ENCODE peak calls at places on chromosomes 4 and X, in four cellular contexts. N is brain microvascular endothelial cell, Q is left ventricle myocardium inferior, M is MG63. Z is an unnamed sample.

GRCh38 chr4:101953949-101954348 is 163.4 kb downstream of the BANK1 start:
- DNase-seq in N (peak; percentile 50), Q (no peak), M (peak; percentile 14), Z (peak; percentile 34)

GRCh38 chr4:184262901-184263300 is 45.2 kb upstream of the ENPP6 start:
- DNase-seq in N (peak; percentile 57), Q (no peak), M (peak; percentile 26), Z (no peak)

GRCh38 chr4:18297684-18298083 is 276.1 kb upstream of the LCORL start:
- DNase-seq in N (no peak), Q (no peak), M (no peak), Z (no peak)

GRCh38 chrX:16695079-16695676 is 17.3 kb downstream of the CTPS2 start:
- DNase-seq in N (peak; percentile 70), Q (peak; percentile 45), M (peak; percentile 17), Z (peak; percentile 74)

GRCh38 chr4:118180776-118181175 is 146.5 kb downstream of the NDST3 start:
- DNase-seq in N (no peak), Q (no peak), M (peak; percentile 66), Z (no peak)

GRCh38 chr4:89266128-89266527 is 41.5 kb downstream of the GPRIN3 start:
- DNase-seq in N (no peak), Q (peak; percentile 26), M (no peak), Z (no peak)

GRCh38 chr4:80990851-80991250 is 39.7 kb upstream of the BMP3 start:
- DNase-seq in N (no peak), Q (no peak), M (no peak), Z (no peak)

GRCh38 chrX:2373615-2374014 is 127.2 kb downstream of the DHRSX start:
- DNase-seq in N (no peak), Q (no peak), M (no peak), Z (no peak)

GRCh38 chrX:39652336-39652735 is 445.4 kb downstream of the BCOR start:
- DNase-seq in N (no peak), Q (no peak), M (no peak), Z (peak; percentile 27)

GRCh38 chr4:149203256-149204001 is 612.2 kb downstream of the IQCM start:
- DNase-seq in N (peak; percentile 4), Q (no peak), M (peak; percentile 45), Z (no peak)

GRCh38 chr4:37555324-37555723 is 130.9 kb downstream of the RELL1 start:
- DNase-seq in N (no peak), Q (no peak), M (no peak), Z (no peak)

GRCh38 chr4:88697113-88697512 is 516 bp downstream of the NAP1L5 start:
- DNase-seq in N (no peak), Q (no peak), M (no peak), Z (no peak)

GRCh38 chrX:43971966-43972961 is 926 bp downstream of the NDP start:
- DNase-seq in N (no peak), Q (no peak), M (peak; percentile 23), Z (no peak)

GRCh38 chrX:77793950-77794349 is 7.9 kb upstream of the ATRX start:
- DNase-seq in N (no peak), Q (no peak), M (no peak), Z (no peak)

GRCh38 chr4:34258176-34258575 is 1986.1 kb downstream of the ARAP2 start:
- DNase-seq in N (no peak), Q (no peak), M (no peak), Z (no peak)

GRCh38 chr4:184929476-184929875 is 88.8 kb upstream of the HELT start:
- DNase-seq in N (no peak), Q (no peak), M (no peak), Z (no peak)

GRCh38 chr4:33268776-33269175 is 2548.6 kb downstream of the PCDH7 start:
- DNase-seq in N (no peak), Q (no peak), M (no peak), Z (no peak)

GRCh38 chr4:88110826-88111225 is 47.6 kb downstream of the ABCG2 start:
- DNase-seq in N (no peak), Q (no peak), M (no peak), Z (no peak)

GRCh38 chrX:133321441-133321840 is 93.8 kb downstream of the GPC4 start:
- DNase-seq in N (no peak), Q (no peak), M (no peak), Z (no peak)

GRCh38 chrX:129659137-129659536 is 4.4 kb upstream of the APLN start:
- DNase-seq in N (no peak), Q (no peak), M (no peak), Z (no peak)

GRCh38 chrX:129659861-129660260 is 5.1 kb upstream of the APLN start:
- DNase-seq in N (no peak), Q (no peak), M (no peak), Z (no peak)

GRCh38 chrX:129655547-129656248 is 942 bp upstream of the APLN start:
- DNase-seq in N (no peak), Q (no peak), M (no peak), Z (peak; percentile 7)

GRCh38 chrX:129661369-129661768 is 6.6 kb upstream of the APLN start:
- DNase-seq in N (no peak), Q (no peak), M (no peak), Z (no peak)

GRCh38 chrX:129658429-129658828 is 3.7 kb upstream of the APLN start:
- DNase-seq in N (no peak), Q (no peak), M (no peak), Z (no peak)
- H3K27me3 ChIP-seq in N (no peaks in the 10 kb centered on the region), Q (no peaks in the 10 kb centered on the region), M (no peaks in the 10 kb centered on the region), Z (no peaks in the 10 kb centered on the region)

GRCh38 chrX:140503230-140503585 is 1.7 kb downstream of the SOX3 start:
- DNase-seq in N (no peak), Q (no peak), M (no peak), Z (no peak)
- H3K27me3 ChIP-seq in N (peaks cover 27% of the 10 kb centered on the region), Q (peaks cover 99% of the 10 kb centered on the region), M (peaks cover 34% of the 10 kb centered on the region), Z (peaks cover 98% of the 10 kb centered on the region)

DNA sequence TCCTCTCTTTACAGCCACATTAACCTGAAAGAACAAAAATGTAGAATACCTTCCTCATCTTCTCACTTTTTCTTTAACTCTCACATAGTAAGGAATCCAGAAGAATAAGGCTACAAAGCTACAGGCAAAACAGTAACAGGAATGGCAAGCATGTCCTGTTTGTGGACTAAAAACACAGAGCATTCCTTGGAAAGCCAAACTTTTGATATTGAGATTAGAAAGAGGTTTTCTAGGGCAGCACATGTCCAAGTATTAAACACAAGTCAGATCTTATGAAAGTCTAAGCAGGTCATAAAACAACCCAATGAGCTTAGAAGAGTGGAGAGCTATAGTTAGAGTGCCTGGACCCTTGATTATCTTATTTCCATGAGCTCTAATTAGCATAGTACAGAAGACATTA is 58.2 kb upstream of the FAM9C start:
- DNase-seq in N (no peak), Q (no peak), M (no peak), Z (no peak)
- H3K27me3 ChIP-seq in N (no peaks in the 10 kb centered on the region), Q (no peaks in the 10 kb centered on the region), M (no peaks in the 10 kb centered on the region), Z (no peaks in the 10 kb centered on the region)

DNA sequence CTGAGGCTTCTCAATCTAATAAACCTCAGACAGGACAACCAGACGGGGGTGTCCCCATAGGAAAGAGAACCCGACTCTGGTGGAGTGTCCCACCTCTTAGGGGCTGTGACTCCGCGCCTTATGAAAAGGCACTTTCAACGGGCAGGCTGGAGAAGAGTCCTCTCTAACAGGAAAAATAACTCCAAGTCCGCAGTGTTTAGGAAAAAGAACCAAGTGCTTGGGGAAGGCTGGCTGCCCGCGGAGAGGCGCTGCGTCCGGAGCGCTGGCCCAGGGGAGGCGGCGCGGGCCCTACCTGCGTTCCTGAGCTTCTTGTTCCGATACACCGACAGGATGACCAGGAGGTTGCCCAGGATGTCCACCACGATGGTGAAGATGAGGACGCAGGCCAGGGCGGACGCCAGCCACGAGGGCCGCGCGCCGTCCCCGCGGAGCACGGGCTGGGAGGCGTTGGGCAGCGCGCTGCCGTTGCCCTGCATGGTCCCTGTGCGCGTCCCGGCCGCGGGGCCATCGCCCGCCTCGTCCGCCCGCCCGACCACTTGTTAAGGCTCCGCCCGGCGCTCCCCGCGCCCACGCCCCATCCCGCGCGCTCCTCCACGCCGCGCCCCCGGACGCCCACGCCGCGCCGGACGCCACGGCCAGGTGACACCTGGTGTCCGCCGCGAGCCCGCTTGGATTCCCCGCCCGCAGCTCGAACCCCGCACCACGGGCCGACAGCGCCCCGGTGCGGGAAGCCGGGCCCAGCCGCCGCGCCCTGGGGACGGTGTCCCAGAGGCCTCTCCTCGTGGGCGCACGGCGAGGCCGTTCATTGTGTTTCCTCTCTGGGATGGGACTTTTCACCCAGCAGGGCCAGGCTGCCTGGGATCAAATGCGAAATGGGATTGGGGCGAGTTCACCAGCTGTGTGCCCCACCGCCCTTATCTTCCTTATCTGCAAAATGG is at the start of gene MTNR1A:
- DNase-seq in N (no peak), Q (no peak), M (no peak), Z (peak; percentile 68)
- H3K27me3 ChIP-seq in N (no peaks in the 10 kb centered on the region), Q (peaks cover 76% of the 10 kb centered on the region), M (no peaks in the 10 kb centered on the region), Z (peaks cover 5% of the 10 kb centered on the region)

GRCh38 chrX:115591420-115591819 is 30.4 kb downstream of the PLS3 start:
- DNase-seq in N (no peak), Q (no peak), M (no peak), Z (no peak)
- H3K27me3 ChIP-seq in N (no peaks in the 10 kb centered on the region), Q (no peaks in the 10 kb centered on the region), M (no peaks in the 10 kb centered on the region), Z (peaks cover 44% of the 10 kb centered on the region)

DNA sequence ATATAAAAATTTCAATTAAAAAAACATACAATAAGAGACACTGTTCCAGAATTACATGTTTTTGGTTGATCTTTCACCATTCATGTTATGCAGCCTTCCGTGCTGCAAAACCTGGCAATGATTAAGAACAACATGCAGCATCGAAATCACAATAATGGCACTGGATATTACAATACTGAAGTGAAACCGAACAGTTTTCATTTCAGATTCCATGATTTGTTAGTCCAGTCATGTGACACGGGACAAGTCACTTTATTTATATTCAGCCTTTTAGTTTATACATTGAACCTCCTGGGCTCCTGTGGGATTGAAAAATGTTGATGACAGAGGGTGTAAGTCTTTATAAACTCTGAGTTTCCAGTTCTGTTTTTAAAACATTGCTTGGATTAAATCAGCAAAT is 142.5 kb upstream of the TTC29 start:
- DNase-seq in N (no peak), Q (no peak), M (no peak), Z (no peak)
- H3K27me3 ChIP-seq in N (no peaks in the 10 kb centered on the region), Q (no peaks in the 10 kb centered on the region), M (no peaks in the 10 kb centered on the region), Z (no peaks in the 10 kb centered on the region)

Z was measured in A673.